ENCODE peak calls at places on chromosomes 2 and 18, in seven cellular contexts. W is Panc1; B is GM12878; Z is central memory CD8-positive, alpha-beta T cell; L is sciatic nerve; R is left cardiac atrium; O is T-cell. N is an unnamed sample.

GRCh38 chr2:45353879-45354278 is 257.2 kb downstream of the SRBD1 start:
- ATAC-seq in W (no peak), R (no peak), O (no peak), Z (no peak), L (peak; percentile 34), B (no peak), N (no peak)

GRCh38 chr2:6881516-6881915 is 3.9 kb downstream of the RSAD2 start:
- ATAC-seq in B (no peak), R (no peak), L (no peak), W (no peak), Z (no peak), O (no peak), N (no peak)

GRCh38 chr2:67260348-67261277 is 136.5 kb upstream of the ETAA1 start:
- ATAC-seq in L (peak; percentile 93), B (no peak), Z (no peak), W (no peak), O (no peak), R (peak; percentile 85), N (no peak)

GRCh38 chr18:23356915-23357421 is 96.1 kb upstream of the RIOK3 start:
- ATAC-seq in B (no peak), Z (no peak), W (no peak), O (no peak), R (peak; percentile 41), L (peak; percentile 77), N (no peak)

GRCh38 chr2:174341995-174342571 is 7.3 kb downstream of the SP9 start:
- ATAC-seq in W (peak; percentile 49), B (peak; percentile 10), R (peak; percentile 32), O (no peak), Z (no peak), L (peak; percentile 38), N (peak; percentile 34)

GRCh38 chr18:66819235-66819634 is 215.3 kb upstream of the CDH19 start:
- ATAC-seq in Z (no peak), O (no peak), R (no peak), L (no peak), B (peak; percentile 50), W (no peak), N (no peak)

GRCh38 chr18:69895081-69896047 is 52.3 kb downstream of the CD226 start:
- ATAC-seq in L (no peak), R (no peak), Z (peak; percentile 76), B (no peak), W (no peak), O (no peak), N (no peak)

GRCh38 chr2:149908731-149909690 is 321.4 kb upstream of the MMADHC start:
- ATAC-seq in O (no peak), W (no peak), L (no peak), Z (no peak), B (no peak), R (no peak), N (no peak)

GRCh38 chr18:34740101-34740500 is 30.0 kb downstream of the DTNA start:
- ATAC-seq in O (no peak), B (no peak), Z (no peak), R (no peak), L (no peak), W (no peak), N (no peak)

GRCh38 chr18:77098554-77099174 is 33.9 kb downstream of the MBP start:
- ATAC-seq in B (no peak), O (no peak), W (no peak), Z (no peak), L (peak; percentile 18), R (no peak), N (no peak)

GRCh38 chr2:66885775-66886402 is 451.0 kb downstream of the MEIS1 start:
- ATAC-seq in R (no peak), B (no peak), L (no peak), O (no peak), W (no peak), Z (no peak), N (no peak)

GRCh38 chr2:239750045-239750835 is 274.9 kb downstream of the NDUFA10 start:
- ATAC-seq in R (no peak), O (no peak), Z (no peak), L (no peak), W (no peak), B (no peak), N (no peak)

GRCh38 chr18:3455938-3456685 is 6.1 kb downstream of the TGIF1 start:
- ATAC-seq in Z (no peak), R (no peak), B (no peak), O (no peak), W (peak; percentile 3), L (no peak), N (no peak)